ENCODE peak calls at places on chromosome 11, in five cellular contexts. R is neural progenitor cell, K is OCI-LY7, X is upper lobe of right lung, U is psoas muscle. C is an unnamed sample.

GRCh38 chr11:45667929-45668680 is 2.7 kb upstream of the CHST1 start:
- DNase-seq in K (no peak), U (no peak), R (no peak), X (no peak), C (no peak)

GRCh38 chr11:118618991-118619375 is 11.6 kb downstream of the PHLDB1 start:
- DNase-seq in X (peak; percentile 49), R (no peak), K (no peak), U (peak; percentile 74), C (peak; percentile 82)

GRCh38 chr11:113664069-113664980 is 41.8 kb downstream of the TMPRSS5 start:
- DNase-seq in R (no peak), U (no peak), X (no peak), K (no peak), C (no peak)

GRCh38 chr11:705646-706438 is at the start of gene EPS8L2:
- DNase-seq in U (no peak), X (peak; percentile 89), K (no peak), R (peak; percentile 50), C (peak; percentile 72)

GRCh38 chr11:33723238-33723881 is 12.9 kb downstream of the CD59 start:
- DNase-seq in R (no peak), X (no peak), K (no peak), U (peak; percentile 56), C (no peak)

GRCh38 chr11:119863236-119863635 is 134.2 kb upstream of the NECTIN1 start:
- DNase-seq in K (no peak), R (no peak), X (no peak), U (no peak), C (no peak)

GRCh38 chr11:26134481-26135355 is 197.2 kb upstream of the ANO3 start:
- DNase-seq in K (peak; percentile 72), X (no peak), U (no peak), R (peak; percentile 62), C (no peak)

GRCh38 chr11:61773356-61773755 is 19.0 kb downstream of the TMEM258 start:
- DNase-seq in U (no peak), R (peak; percentile 43), K (no peak), X (no peak), C (no peak)

GRCh38 chr11:44905131-44905866 is 45.4 kb downstream of the TP53I11 start:
- DNase-seq in K (peak; percentile 40), X (no peak), U (no peak), R (no peak), C (no peak)

GRCh38 chr11:111378773-111379499 is at the start of gene POU2AF1:
- DNase-seq in U (no peak), K (peak; percentile 95), X (no peak), R (no peak), C (no peak)

GRCh38 chr11:46528445-46529085 is 65.3 kb downstream of the AMBRA1 start:
- DNase-seq in R (no peak), K (no peak), X (no peak), U (no peak), C (no peak)

GRCh38 chr11:71244116-71244815 is 8.1 kb downstream of the SHANK2 start:
- DNase-seq in K (no peak), R (no peak), X (peak; percentile 28), U (no peak), C (peak; percentile 44)

GRCh38 chr11:121722431-121723256 is 269.9 kb upstream of the SORL1-AS1 start:
- DNase-seq in K (no peak), R (peak; percentile 82), U (peak; percentile 79), X (peak; percentile 70), C (peak; percentile 97)

DNA sequence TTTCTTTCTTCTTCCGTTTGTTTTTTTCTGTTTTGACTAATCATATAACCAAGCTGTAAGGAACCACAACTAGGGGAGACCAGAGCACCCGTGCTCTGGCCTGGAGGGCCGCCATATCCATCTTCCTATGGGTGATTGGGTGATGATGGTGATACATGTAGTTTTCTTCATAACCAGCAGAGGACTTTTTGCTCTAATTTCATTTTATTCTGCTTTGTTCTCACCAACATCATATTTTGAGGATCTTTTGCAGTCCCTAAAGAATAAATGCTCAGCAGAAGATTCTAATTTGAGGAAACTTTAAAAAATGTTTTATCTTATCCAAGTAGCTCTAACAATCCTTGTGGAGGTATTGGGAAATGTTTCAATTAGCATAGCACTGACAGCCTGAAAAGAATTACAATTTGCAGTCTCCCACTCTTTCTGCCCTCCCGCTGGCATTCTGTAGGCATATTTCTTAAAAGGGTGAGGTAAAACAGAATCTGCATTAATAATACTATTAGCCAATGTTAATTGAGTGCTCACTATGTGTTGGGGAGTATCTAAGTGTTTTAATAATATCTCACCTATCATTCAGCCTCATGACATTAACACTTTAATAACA is 544.0 kb downstream of the NTM start:
- DNase-seq in K (no peak), U (no peak), X (no peak), R (no peak), C (no peak)
- TF ChIP-seq CTCF in K (peak; percentile 14), U (no peak), X (peak; percentile 24), R (peak; percentile 25), C (no peak)

GRCh38 chr11:12066799-12067508 is 43.4 kb upstream of the MICAL2 start:
- DNase-seq in K (no peak), U (peak; percentile 85), R (peak; percentile 48), X (peak; percentile 79), C (peak; percentile 87)

GRCh38 chr11:12064954-12065280 is 45.5 kb upstream of the MICAL2 start:
- DNase-seq in X (no peak), K (no peak), U (no peak), R (no peak), C (no peak)

GRCh38 chr11:12064136-12064953 is 46.0 kb upstream of the MICAL2 start:
- DNase-seq in X (no peak), U (no peak), K (no peak), R (no peak), C (peak; percentile 2)

GRCh38 chr11:12069053-12069676 is 41.2 kb upstream of the MICAL2 start:
- DNase-seq in X (no peak), K (no peak), R (no peak), U (no peak), C (peak; percentile 56)

GRCh38 chr11:12066056-12066798 is 44.2 kb upstream of the MICAL2 start:
- DNase-seq in X (no peak), K (no peak), U (peak; percentile 62), R (no peak), C (peak; percentile 72)
- H3K9me3 ChIP-seq in X (no peaks in the 10 kb centered on the region), K (no peaks in the 10 kb centered on the region), U (no peaks in the 10 kb centered on the region), R (no peaks in the 10 kb centered on the region), C (no peaks in the 10 kb centered on the region)

GRCh38 chr11:32219320-32219719 is 128.4 kb downstream of the RCN1 start:
- DNase-seq in U (no peak), X (no peak), R (no peak), K (no peak), C (no peak)

GRCh38 chr11:32213223-32213622 is 122.3 kb downstream of the RCN1 start:
- DNase-seq in X (no peak), U (no peak), K (no peak), R (no peak), C (no peak)

GRCh38 chr11:32210601-32211000 is 119.7 kb downstream of the RCN1 start:
- DNase-seq in R (no peak), X (no peak), U (no peak), K (no peak), C (no peak)

GRCh38 chr11:32215157-32215556 is 124.3 kb downstream of the RCN1 start:
- DNase-seq in K (no peak), U (no peak), X (no peak), R (no peak), C (no peak)
- TF ChIP-seq CTCF in K (peak; percentile 28), U (no peak), X (no peak), R (no peak), C (no peak)

GRCh38 chr11:75434051-75434450 is 1.0 kb upstream of the KLHL35 start:
- DNase-seq in R (no peak), U (peak; percentile 35), X (no peak), K (no peak), C (no peak)

GRCh38 chr11:75433443-75433842 is 440 bp upstream of the KLHL35 start:
- DNase-seq in R (no peak), K (no peak), X (no peak), U (peak; percentile 35), C (no peak)

GRCh38 chr11:75435571-75435925 is 2.5 kb upstream of the KLHL35 start:
- DNase-seq in U (peak; percentile 26), K (no peak), R (no peak), X (no peak), C (no peak)

GRCh38 chr11:75436806-75437205 is 3.8 kb upstream of the KLHL35 start:
- DNase-seq in R (no peak), U (peak; percentile 42), X (no peak), K (no peak), C (no peak)

GRCh38 chr11:75434886-75435570 is 2.0 kb upstream of the KLHL35 start:
- DNase-seq in X (no peak), U (peak; percentile 27), K (no peak), R (no peak), C (no peak)
- H3K9me3 ChIP-seq in X (no peaks in the 10 kb centered on the region), U (no peaks in the 10 kb centered on the region), K (no peaks in the 10 kb centered on the region), R (no peaks in the 10 kb centered on the region), C (no peaks in the 10 kb centered on the region)